ENCODE peak calls at places on chromosomes 13 and 19, in four cellular contexts. One of them, this sample, is unnamed.

GRCh38 chr13:98372886-98373285 is 195.8 kb upstream of the RNF113B start:
- DNase-seq in H54: no peak
- DNase-seq in H9: no peak
- DNase-seq in WTC11: no peak
- DNase-seq in this sample: no peak

GRCh38 chr19:38417544-38418506 is 8.2 kb downstream of the RASGRP4 start:
- DNase-seq in WTC11: peak; percentile 93
- DNase-seq in H9: peak; percentile 94
- DNase-seq in H54: no peak
- DNase-seq in this sample: peak; percentile 39

GRCh38 chr13:58051807-58052375 is 420.3 kb downstream of the PCDH17 start:
- DNase-seq in H54: no peak
- DNase-seq in WTC11: peak; percentile 11
- DNase-seq in H9: peak; percentile 38
- DNase-seq in this sample: no peak

GRCh38 chr19:45768644-45769053 is 403 bp downstream of the SIX5 start:
- DNase-seq in H54: peak; percentile 40
- DNase-seq in H9: no peak
- DNase-seq in WTC11: peak; percentile 61
- DNase-seq in this sample: no peak

GRCh38 chr13:31124225-31124624 is 37.5 kb downstream of the HSPH1 start:
- DNase-seq in H9: no peak
- DNase-seq in H54: no peak
- DNase-seq in WTC11: no peak
- DNase-seq in this sample: no peak

GRCh38 chr13:107296804-107297203 is 728.9 kb upstream of the ARGLU1 start:
- DNase-seq in H9: no peak
- DNase-seq in H54: peak; percentile 18
- DNase-seq in WTC11: no peak
- DNase-seq in this sample: no peak

GRCh38 chr19:8663920-8664670 is 33.7 kb downstream of the NFILZ start:
- DNase-seq in H54: no peak
- DNase-seq in H9: peak; percentile 52
- DNase-seq in WTC11: no peak
- DNase-seq in this sample: no peak

GRCh38 chr13:107205318-107206112 is 637.6 kb upstream of the ARGLU1 start:
- DNase-seq in H9: peak; percentile 86
- DNase-seq in WTC11: peak; percentile 80
- DNase-seq in H54: peak; percentile 65
- DNase-seq in this sample: peak; percentile 72

GRCh38 chr13:61695147-61695546 is 279.5 kb upstream of the PCDH20 start:
- DNase-seq in WTC11: no peak
- DNase-seq in H54: peak; percentile 0
- DNase-seq in H9: no peak
- DNase-seq in this sample: no peak

GRCh38 chr13:37403776-37404497 is 194.6 kb downstream of the POSTN start:
- DNase-seq in WTC11: no peak
- DNase-seq in H54: no peak
- DNase-seq in H9: no peak
- DNase-seq in this sample: no peak

GRCh38 chr19:2487780-2488330 is 11.9 kb downstream of the GADD45B start:
- DNase-seq in H9: no peak
- DNase-seq in H54: no peak
- DNase-seq in WTC11: no peak
- DNase-seq in this sample: no peak

GRCh38 chr19:38155453-38155852 is 68.6 kb downstream of the DPF1 start:
- DNase-seq in H54: no peak
- DNase-seq in H9: no peak
- DNase-seq in WTC11: no peak
- DNase-seq in this sample: peak; percentile 4

GRCh38 chr13:95298971-95299627 is 2.2 kb downstream of the ABCC4 start:
- DNase-seq in WTC11: no peak
- DNase-seq in H54: peak; percentile 87
- DNase-seq in H9: no peak
- DNase-seq in this sample: no peak

GRCh38 chr19:8577247-8577646 is at the start of gene MYO1F:
- DNase-seq in H54: no peak
- DNase-seq in WTC11: no peak
- DNase-seq in H9: no peak
- DNase-seq in this sample: no peak

GRCh38 chr13:62920181-62920580 is 1504.5 kb upstream of the PCDH20 start:
- DNase-seq in H9: no peak
- DNase-seq in WTC11: no peak
- DNase-seq in H54: no peak
- DNase-seq in this sample: no peak

GRCh38 chr13:89115307-89115706 is 1444.1 kb downstream of the SLITRK5 start:
- DNase-seq in H9: no peak
- DNase-seq in WTC11: peak; percentile 17
- DNase-seq in H54: no peak
- DNase-seq in this sample: no peak

GRCh38 chr19:19207637-19208582 is 3.8 kb upstream of the NCAN start:
- DNase-seq in H9: no peak
- DNase-seq in H54: no peak
- DNase-seq in WTC11: no peak
- DNase-seq in this sample: no peak

GRCh38 chr13:52034616-52035226 is 10.2 kb downstream of the UTP14C start:
- DNase-seq in H9: no peak
- DNase-seq in H54: no peak
- DNase-seq in WTC11: no peak
- DNase-seq in this sample: peak; percentile 1

GRCh38 chr13:37648604-37649003 is 50.0 kb upstream of the POSTN start:
- DNase-seq in WTC11: no peak
- DNase-seq in H9: no peak
- DNase-seq in H54: no peak
- DNase-seq in this sample: no peak

GRCh38 chr13:63696055-63696454 is 2280.4 kb upstream of the PCDH20 start:
- DNase-seq in H9: no peak
- DNase-seq in WTC11: no peak
- DNase-seq in H54: no peak
- DNase-seq in this sample: no peak

GRCh38 chr13:47188802-47189201 is 291.9 kb upstream of the HTR2A start:
- DNase-seq in H9: no peak
- DNase-seq in H54: no peak
- DNase-seq in WTC11: no peak
- DNase-seq in this sample: no peak

GRCh38 chr13:93635687-93636086 is 409.1 kb downstream of the GPC6 start:
- DNase-seq in H9: no peak
- DNase-seq in WTC11: no peak
- DNase-seq in H54: no peak
- DNase-seq in this sample: no peak

GRCh38 chr19:39398297-39398864 is 7.2 kb downstream of the MED29 start:
- DNase-seq in H54: peak; percentile 80
- DNase-seq in H9: no peak
- DNase-seq in WTC11: no peak
- DNase-seq in this sample: peak; percentile 83

GRCh38 chr19:3710265-3710812 is 2.2 kb downstream of the TJP3 start:
- DNase-seq in H9: peak; percentile 63
- DNase-seq in WTC11: peak; percentile 45
- DNase-seq in H54: no peak
- DNase-seq in this sample: peak; percentile 78